ENCODE peak calls at places on chromosome 22, in four cellular contexts. Y is H9, U is IMR-90, L is H1. B is an unnamed sample.

GRCh38 chr22:41524283-41524682 is 20.0 kb downstream of the POLR3H start:
- DNase-seq in Y (no peak), L (no peak), U (peak; percentile 78), B (no peak)

GRCh38 chr22:49305215-49305965 is 522.3 kb downstream of the BRD1 start:
- DNase-seq in Y (peak; percentile 89), L (peak; percentile 100), U (no peak), B (peak; percentile 72)

GRCh38 chr22:35601743-35602633 is 15.1 kb downstream of the MB start:
- DNase-seq in Y (no peak), U (peak; percentile 72), L (no peak), B (no peak)

GRCh38 chr22:39472570-39473556 is 16.1 kb downstream of the MGAT3 start:
- DNase-seq in U (no peak), Y (peak; percentile 57), L (no peak), B (peak; percentile 73)

GRCh38 chr22:49568751-49569285 is 258.9 kb downstream of the BRD1 start:
- DNase-seq in L (peak; percentile 48), Y (peak; percentile 51), U (no peak), B (no peak)

GRCh38 chr22:41524809-41525449 is 19.3 kb downstream of the POLR3H start:
- DNase-seq in L (no peak), U (no peak), Y (no peak), B (peak; percentile 47)

GRCh38 chr22:50169181-50169759 is 1.3 kb upstream of the PANX2 start:
- DNase-seq in L (no peak), U (no peak), Y (no peak), B (no peak)

GRCh38 chr22:41846268-41847002 is 13.5 kb downstream of the SREBF2 start:
- DNase-seq in Y (no peak), U (no peak), L (no peak), B (no peak)

GRCh38 chr22:36221799-36222751 is 17.3 kb downstream of the APOL2 start:
- DNase-seq in U (no peak), L (peak; percentile 62), Y (peak; percentile 80), B (peak; percentile 77)

GRCh38 chr22:17230239-17230638 is 11.0 kb upstream of the ADA2 start:
- DNase-seq in L (no peak), Y (no peak), U (no peak), B (no peak)

GRCh38 chr22:49799431-49800075 is 28.1 kb downstream of the BRD1 start:
- DNase-seq in U (no peak), L (no peak), Y (no peak), B (no peak)

GRCh38 chr22:42662114-42663021 is 13.2 kb upstream of the CYB5R3 start:
- DNase-seq in Y (peak; percentile 86), U (peak; percentile 53), L (peak; percentile 94), B (peak; percentile 66)

GRCh38 chr22:36329217-36330078 is 58.3 kb downstream of the MYH9 start:
- DNase-seq in U (peak; percentile 97), Y (peak; percentile 97), L (peak; percentile 80), B (peak; percentile 100)

GRCh38 chr22:19903031-19903430 is 38.5 kb upstream of the COMT start:
- DNase-seq in L (no peak), Y (peak; percentile 40), U (no peak), B (no peak)

GRCh38 chr22:18947905-18948304 is 11.8 kb upstream of the PRODH start:
- DNase-seq in Y (peak; percentile 49), U (no peak), L (no peak), B (peak; percentile 22)

GRCh38 chr22:49393526-49393925 is 434.1 kb downstream of the BRD1 start:
- DNase-seq in L (no peak), U (no peak), Y (peak; percentile 9), B (no peak)

GRCh38 chr22:24507742-24508141 is 12.6 kb downstream of the UPB1 start:
- DNase-seq in Y (peak; percentile 90), U (no peak), L (peak; percentile 78), B (no peak)

GRCh38 chr22:50498322-50498861 is 9.1 kb downstream of the LMF2 start:
- DNase-seq in Y (peak; percentile 82), L (peak; percentile 87), U (peak; percentile 51), B (peak; percentile 85)

GRCh38 chr22:19875531-19876313 is 21.0 kb upstream of the GNB1L start:
- DNase-seq in L (peak; percentile 42), Y (no peak), U (no peak), B (no peak)

DNA sequence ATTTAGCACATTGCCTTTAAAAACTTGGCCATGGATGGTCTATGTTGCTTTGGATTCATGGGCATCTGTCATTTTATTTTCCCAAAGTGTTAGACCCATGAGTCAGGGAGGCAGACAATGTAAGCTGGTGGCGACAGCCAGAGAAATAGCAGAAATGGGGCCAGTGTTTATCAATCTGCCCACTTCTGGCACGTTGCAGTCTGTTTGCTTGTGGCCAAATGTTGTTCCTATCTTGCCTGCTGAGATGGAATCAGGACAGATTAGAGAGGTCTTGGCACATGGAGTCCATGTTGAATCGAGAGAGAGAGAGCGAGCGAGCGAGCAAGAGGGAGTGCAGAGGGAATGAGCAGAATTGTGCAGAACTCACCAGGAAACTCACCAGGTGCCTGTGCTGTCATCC is 22.0 kb upstream of the PARVG start:
- DNase-seq in L (no peak), U (no peak), Y (no peak), B (no peak)
- H4K5ac ChIP-seq in L (no peak overlapping the region), U (no peak overlapping the region), Y (no peak overlapping the region), B (no peak overlapping the region)

DNA sequence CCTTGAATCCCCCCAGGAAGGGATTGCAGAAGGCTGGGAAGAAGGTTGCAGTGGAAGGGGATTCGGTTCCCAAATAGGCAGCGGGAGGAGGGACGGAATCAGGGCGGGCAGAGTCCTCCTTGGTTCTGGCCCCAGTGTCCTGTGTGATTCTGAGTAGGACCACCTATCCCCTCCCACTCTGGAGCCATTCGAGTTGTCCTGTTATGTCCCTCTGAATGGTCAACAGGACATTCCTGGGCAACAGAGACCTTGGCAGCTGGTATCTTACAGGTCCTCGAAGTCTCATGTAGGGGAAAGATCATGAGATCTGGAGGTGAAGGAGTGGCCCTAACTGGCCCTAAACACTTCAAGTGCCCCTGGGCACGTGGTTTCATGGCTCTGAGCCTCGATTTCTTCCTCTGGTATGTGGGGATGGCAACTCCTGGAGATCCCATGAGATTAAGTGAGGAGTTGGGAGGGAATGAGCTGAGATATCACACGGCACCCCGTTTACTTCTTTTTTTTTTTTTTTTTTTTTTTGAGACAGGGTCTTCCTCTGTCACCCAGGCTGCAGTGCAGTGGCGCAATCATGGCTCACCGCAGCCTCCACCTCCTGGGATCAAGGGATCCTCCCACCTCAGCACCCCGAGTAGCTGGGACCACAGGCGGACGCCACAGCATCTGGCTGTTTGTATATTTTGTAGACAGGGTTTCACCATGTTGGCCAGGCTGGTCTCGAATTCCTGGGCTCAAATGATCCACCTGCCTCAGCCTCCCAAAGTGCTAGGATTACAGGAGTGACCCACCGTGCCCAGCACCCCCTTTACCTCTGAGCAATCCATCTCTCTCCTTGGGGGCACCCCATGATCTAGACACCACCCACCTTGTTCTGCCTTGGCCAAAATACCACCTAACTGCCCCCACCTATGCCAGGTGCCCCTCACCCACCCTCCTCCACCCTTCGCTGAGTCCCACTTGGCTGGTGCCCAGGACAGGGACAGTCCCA is 6.8 kb downstream of the LIF start:
- DNase-seq in U (peak; percentile 76), L (no peak), Y (no peak), B (no peak)
- H3K9ac ChIP-seq in U (no peak overlapping the region), L (no peak overlapping the region), Y (no peak overlapping the region), B (no peak overlapping the region)

GRCh38 chr22:47388778-47389177 is 626.3 kb downstream of the TBC1D22A start:
- DNase-seq in L (no peak), Y (no peak), U (no peak), B (no peak)

GRCh38 chr22:47391169-47392053 is 629.0 kb downstream of the TBC1D22A start:
- DNase-seq in L (no peak), U (no peak), Y (no peak), B (no peak)

GRCh38 chr22:47390026-47390970 is 627.8 kb downstream of the TBC1D22A start:
- DNase-seq in U (no peak), Y (no peak), L (no peak), B (no peak)

GRCh38 chr22:47388331-47388730 is 625.9 kb downstream of the TBC1D22A start:
- DNase-seq in U (no peak), L (no peak), Y (no peak), B (no peak)

DNA sequence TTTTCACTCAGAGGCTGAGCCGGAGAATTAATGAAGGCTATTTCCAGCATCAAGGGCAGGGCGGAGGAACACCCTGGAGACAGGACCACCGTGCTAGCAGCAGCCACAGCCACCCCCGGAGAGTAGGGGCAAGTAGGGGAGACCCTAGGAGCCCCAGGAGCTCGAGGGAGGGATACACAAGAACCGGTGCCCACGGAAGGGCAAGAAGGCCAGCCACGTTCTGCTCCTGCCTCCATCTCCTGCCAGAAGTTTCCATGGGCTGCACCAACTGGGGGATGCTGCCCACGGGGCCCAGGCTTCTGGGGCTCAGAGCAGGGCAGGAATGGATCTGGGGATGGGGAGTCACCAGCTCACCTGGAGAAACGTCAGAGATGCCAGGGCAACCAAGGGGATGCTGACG is 626.8 kb downstream of the TBC1D22A start:
- DNase-seq in L (no peak), U (no peak), Y (no peak), B (no peak)
- H3K4me1 ChIP-seq in L (no peaks in the 10 kb centered on the region), U (no peaks in the 10 kb centered on the region), Y (no peaks in the 10 kb centered on the region), B (no peaks in the 10 kb centered on the region)

GRCh38 chr22:38298312-38299000 is 18.8 kb downstream of the CSNK1E start:
- DNase-seq in Y (peak; percentile 74), U (peak; percentile 88), L (no peak), B (peak; percentile 96)
- H4K5ac ChIP-seq in Y (no peak overlapping the region), U (no peak overlapping the region), L (no peak overlapping the region), B (no peak overlapping the region)

GRCh38 chr22:32335471-32335870 is 22.2 kb upstream of the RFPL3 start:
- DNase-seq in Y (no peak), U (no peak), L (peak; percentile 45), B (no peak)
- H3K9ac ChIP-seq in Y (no peak overlapping the region), U (no peak overlapping the region), L (peak overlapping the region; percentile 14), B (no peak overlapping the region)

DNA sequence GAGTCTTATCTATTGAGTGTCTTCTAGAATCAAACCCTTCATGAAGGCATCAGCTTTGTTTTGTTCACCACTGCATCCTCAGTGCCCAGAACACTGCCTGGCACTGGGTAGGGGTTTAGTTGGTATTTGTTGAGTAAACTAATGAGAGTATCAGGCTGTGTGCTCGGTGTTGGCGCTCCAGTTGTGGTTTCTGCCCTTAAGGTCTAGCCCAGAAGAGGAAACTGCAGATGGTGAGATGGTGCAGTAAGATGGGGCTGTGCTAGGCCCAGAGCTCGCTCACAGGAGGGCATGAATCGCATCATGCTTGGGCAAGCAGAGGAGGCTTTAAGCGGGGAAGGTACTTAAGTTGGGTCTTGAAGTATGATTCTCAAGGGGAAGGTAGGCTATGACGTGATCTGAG is 97.2 kb downstream of the FBXO7 start:
- DNase-seq in U (no peak), L (no peak), Y (no peak), B (no peak)
- H3K4me1 ChIP-seq in U (peaks cover 5% of the 10 kb centered on the region), L (no peaks in the 10 kb centered on the region), Y (no peaks in the 10 kb centered on the region), B (peaks cover 1% of the 10 kb centered on the region)

GRCh38 chr22:46591890-46592289 is 28.3 kb upstream of the GRAMD4 start:
- DNase-seq in L (no peak), U (no peak), Y (no peak), B (no peak)
- H4K5ac ChIP-seq in L (no peak overlapping the region), U (no peak overlapping the region), Y (no peak overlapping the region), B (no peak overlapping the region)

GRCh38 chr22:21712751-21713427 is 22.7 kb downstream of the YPEL1 start:
- DNase-seq in U (peak; percentile 78), L (peak; percentile 59), Y (peak; percentile 59), B (peak; percentile 89)
- H3K9ac ChIP-seq in U (no peak overlapping the region), L (no peak overlapping the region), Y (no peak overlapping the region), B (no peak overlapping the region)

GRCh38 chr22:27380826-27381225 is 420.7 kb downstream of the MN1 start:
- DNase-seq in U (no peak), L (no peak), Y (peak; percentile 4), B (no peak)
- H3K4me1 ChIP-seq in U (no peaks in the 10 kb centered on the region), L (no peaks in the 10 kb centered on the region), Y (no peaks in the 10 kb centered on the region), B (no peaks in the 10 kb centered on the region)

B was measured in mesendoderm.